ENCODE peak calls at places on chromosomes 11 and 22, in five cellular contexts. G is WERI-Rb-1, R is OCI-LY7, W is PC-3, M is heart left ventricle. X is an unnamed sample.

GRCh38 chr11:126282742-126283591 is at the start of gene TIRAP:
- DNase-seq in G (peak; percentile 69), W (peak; percentile 59), R (peak; percentile 72), M (peak; percentile 73), X (peak; percentile 63)

GRCh38 chr11:93131709-93132108 is 66.1 kb downstream of the SLC36A4 start:
- DNase-seq in G (no peak), W (peak; percentile 8), M (no peak), R (peak; percentile 11), X (no peak)

GRCh38 chr11:69239320-69240040 is 54.5 kb upstream of the MYEOV start:
- DNase-seq in G (no peak), R (no peak), W (no peak), M (no peak), X (no peak)

GRCh38 chr22:39514373-39514973 is 5.9 kb upstream of the ATF4 start:
- DNase-seq in G (peak; percentile 46), W (peak; percentile 50), R (peak; percentile 40), M (no peak), X (peak; percentile 72)

GRCh38 chr11:2816517-2816916 is 69.1 kb downstream of the CDKN1C start:
- DNase-seq in G (no peak), R (no peak), M (no peak), W (no peak), X (no peak)

GRCh38 chr22:44597616-44598015 is 99.6 kb upstream of the RTL6 start:
- DNase-seq in W (no peak), R (no peak), G (no peak), M (no peak), X (peak; percentile 54)

GRCh38 chr11:112513936-112514716 is 253.5 kb upstream of the PLET1 start:
- DNase-seq in M (no peak), W (no peak), G (no peak), R (no peak), X (no peak)

GRCh38 chr11:13055200-13055599 is 46.1 kb downstream of the RASSF10 start:
- DNase-seq in W (no peak), G (no peak), M (no peak), R (no peak), X (no peak)

GRCh38 chr22:32627091-32627490 is 152.5 kb downstream of the FBXO7 start:
- DNase-seq in R (no peak), G (no peak), M (peak; percentile 71), W (no peak), X (no peak)

GRCh38 chr22:36453266-36453607 is 28.2 kb downstream of the TXN2 start:
- DNase-seq in R (peak; percentile 53), W (peak; percentile 67), M (no peak), G (no peak), X (no peak)

GRCh38 chr11:111911563-111912401 is at the start of gene CRYAB:
- DNase-seq in M (peak; percentile 95), G (no peak), R (no peak), W (peak; percentile 61), X (peak; percentile 90)

GRCh38 chr11:118910309-118911112 is 15.2 kb downstream of the BCL9L start:
- DNase-seq in R (no peak), W (peak; percentile 93), M (peak; percentile 86), G (no peak), X (peak; percentile 95)

GRCh38 chr22:48426466-48427380 is 1401.0 kb downstream of the BRD1 start:
- DNase-seq in M (no peak), R (no peak), W (no peak), G (no peak), X (no peak)

GRCh38 chr11:130088909-130089668 is 19.4 kb downstream of the APLP2 start:
- DNase-seq in M (no peak), R (no peak), G (no peak), W (no peak), X (no peak)

GRCh38 chr11:13321431-13321830 is 43.8 kb downstream of the BMAL1 start:
- DNase-seq in G (no peak), M (no peak), W (no peak), R (no peak), X (no peak)

GRCh38 chr11:99268895-99269294 is 248.1 kb downstream of the CNTN5 start:
- DNase-seq in M (no peak), W (peak; percentile 18), R (no peak), G (no peak), X (no peak)

GRCh38 chr11:22670803-22671202 is 4.4 kb downstream of the GAS2 start:
- DNase-seq in W (peak; percentile 28), M (no peak), R (no peak), G (no peak), X (no peak)

GRCh38 chr22:47654922-47655451 is 892.5 kb downstream of the TBC1D22A start:
- DNase-seq in R (no peak), G (no peak), M (no peak), W (no peak), X (no peak)

GRCh38 chr22:44661070-44661469 is 40.9 kb upstream of the PRR5 start:
- DNase-seq in M (peak; percentile 18), R (no peak), G (no peak), W (no peak), X (peak; percentile 47)

GRCh38 chr11:123757976-123758375 is 3.7 kb upstream of the OR6X1 start:
- DNase-seq in W (no peak), R (no peak), G (no peak), M (no peak), X (no peak)

GRCh38 chr22:32650553-32651345 is 150.8 kb upstream of the TIMP3 start:
- DNase-seq in R (no peak), M (no peak), W (no peak), G (no peak), X (peak; percentile 68)

GRCh38 chr11:124876818-124877630 is 11.8 kb downstream of the ROBO3 start:
- DNase-seq in G (no peak), W (no peak), R (no peak), M (peak; percentile 32), X (no peak)

GRCh38 chr11:102120006-102120405 is 9.8 kb downstream of the YAP1 start:
- DNase-seq in G (no peak), M (no peak), R (no peak), W (peak; percentile 78), X (peak; percentile 60)

GRCh38 chr11:5803982-5804381 is 4.7 kb upstream of the OR52N2 start:
- DNase-seq in G (no peak), W (no peak), M (no peak), R (no peak), X (no peak)

GRCh38 chr11:103091810-103092524 is at the start of gene DCUN1D5:
- DNase-seq in G (peak; percentile 97), M (peak; percentile 98), W (peak; percentile 99), R (peak; percentile 95), X (peak; percentile 93)

GRCh38 chr22:44752285-44753188 is at the start of gene ARHGAP8:
- DNase-seq in R (no peak), M (no peak), G (no peak), W (peak; percentile 43), X (no peak)

GRCh38 chr11:11463397-11463796 is 110.3 kb upstream of the CSNK2A3 start:
- DNase-seq in W (no peak), M (no peak), R (no peak), G (peak; percentile 27), X (no peak)

GRCh38 chr11:1943977-1944376 is 3.2 kb upstream of the MRPL23 start:
- DNase-seq in W (peak; percentile 44), M (peak; percentile 25), G (no peak), R (no peak), X (peak; percentile 56)

DNA sequence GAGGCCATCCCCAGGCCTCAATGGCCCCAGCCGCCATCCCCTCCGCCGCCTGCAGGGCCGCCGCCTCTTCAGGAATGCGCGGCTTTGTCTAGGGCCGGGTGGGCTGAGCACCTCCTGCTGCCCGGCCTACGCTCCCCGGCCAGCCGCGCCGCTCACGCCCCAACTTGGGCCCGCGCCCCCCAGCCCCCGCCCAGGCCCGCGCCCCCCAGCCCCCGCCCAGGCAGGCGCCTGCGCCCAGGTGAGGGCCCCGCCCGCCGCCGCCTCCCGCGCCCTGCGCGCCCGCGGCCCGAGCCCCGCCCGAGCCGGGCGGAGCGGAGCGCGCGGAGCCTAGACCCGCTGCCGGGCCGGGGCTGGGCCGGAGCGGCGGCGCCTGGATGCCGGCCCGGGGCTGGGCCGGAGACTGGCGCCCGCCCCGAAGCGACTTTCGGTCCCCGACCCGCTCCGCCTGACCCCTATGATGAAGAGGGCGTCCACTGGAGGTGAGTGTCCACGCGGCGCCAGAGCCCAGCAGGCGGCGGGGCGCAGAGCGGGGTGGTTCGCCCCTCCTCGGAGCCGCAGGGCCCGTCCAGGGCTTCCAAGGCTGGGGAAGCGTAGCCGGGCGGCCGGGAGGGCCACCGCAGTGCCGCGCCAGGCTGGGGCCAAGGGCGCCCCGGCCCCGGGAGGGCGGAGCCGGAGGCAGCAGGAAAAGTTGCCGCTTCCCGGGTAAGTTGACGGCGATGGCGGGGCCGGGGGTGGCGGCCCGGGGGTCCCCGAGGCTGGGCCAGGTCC is 34.3 kb upstream of the PRODH start:
- DNase-seq in G (peak; percentile 61), R (no peak), M (no peak), W (no peak), X (peak; percentile 7)
- TF ChIP-seq CTCF in G (peak; percentile 28), R (no peak), M (no peak), W (no peak), X (no peak)

GRCh38 chr11:72639475-72640375 is 34.5 kb downstream of the PDE2A start:
- DNase-seq in M (peak; percentile 75), R (no peak), G (no peak), W (no peak), X (no peak)
- H3K4me3 ChIP-seq in M (peak overlapping the region; percentile 73), R (no peak overlapping the region), G (no peak overlapping the region), W (no peak overlapping the region), X (no peak overlapping the region)

GRCh38 chr22:25566812-25567211 is 2.3 kb downstream of the GRK3 start:
- DNase-seq in G (no peak), M (no peak), W (no peak), R (peak; percentile 62), X (no peak)

GRCh38 chr22:25564320-25564978 is at the start of gene GRK3:
- DNase-seq in M (peak; percentile 78), R (peak; percentile 77), W (no peak), G (peak; percentile 84), X (peak; percentile 79)

GRCh38 chr22:25569983-25570382 is 5.5 kb downstream of the GRK3 start:
- DNase-seq in W (no peak), R (no peak), M (no peak), G (no peak), X (no peak)

GRCh38 chr22:25564979-25565677 is 653 bp downstream of the GRK3 start:
- DNase-seq in M (peak; percentile 38), G (peak; percentile 44), R (peak; percentile 39), W (no peak), X (no peak)

GRCh38 chr22:25567305-25567704 is 2.8 kb downstream of the GRK3 start:
- DNase-seq in G (no peak), M (no peak), W (no peak), R (peak; percentile 46), X (no peak)
- TF ChIP-seq CTCF in G (no peak), M (no peak), W (no peak), R (peak; percentile 75), X (no peak)

GRCh38 chr11:7574491-7575129 is 60.8 kb downstream of the PPFIBP2 start:
- DNase-seq in W (no peak), M (no peak), G (no peak), R (no peak), X (no peak)
- H3K4me3 ChIP-seq in W (no peak overlapping the region), M (no peak overlapping the region), G (no peak overlapping the region), R (no peak overlapping the region), X (no peak overlapping the region)